ENCODE peak calls at places on chromosomes 6 and 20, in five cellular contexts. H is kidney, X is PC-3, G is psoas muscle, N is GM20000. V is an unnamed sample.

GRCh38 chr6:158506577-158506976 is 53.3 kb upstream of the TMEM181 start:
- DNase-seq in X (no peak), N (no peak), H (no peak), G (no peak), V (no peak)

GRCh38 chr20:16580596-16580995 is 7.3 kb upstream of the KIF16B start:
- DNase-seq in G (no peak), N (no peak), X (no peak), H (no peak), V (no peak)

GRCh38 chr20:41650221-41650948 is 32.2 kb upstream of the CHD6 start:
- DNase-seq in G (no peak), N (no peak), H (no peak), X (peak; percentile 91), V (no peak)

GRCh38 chr6:113654396-113654795 is 202.7 kb upstream of the MARCKS start:
- DNase-seq in G (peak; percentile 70), H (peak; percentile 90), N (no peak), X (peak; percentile 91), V (peak; percentile 93)

GRCh38 chr6:4114123-4114522 is 21.3 kb downstream of the ECI2 start:
- DNase-seq in N (no peak), H (no peak), G (no peak), X (no peak), V (no peak)

GRCh38 chr6:140225587-140226438 is 851.4 kb upstream of the CITED2 start:
- DNase-seq in G (no peak), X (peak; percentile 11), H (no peak), N (no peak), V (no peak)

GRCh38 chr20:47370850-47371782 is 14.6 kb upstream of the ZMYND8 start:
- DNase-seq in X (peak; percentile 26), N (no peak), H (peak; percentile 48), G (no peak), V (no peak)

GRCh38 chr20:45445805-45446562 is 23.6 kb upstream of the WFDC2 start:
- DNase-seq in G (no peak), X (peak; percentile 76), N (peak; percentile 52), H (no peak), V (no peak)

GRCh38 chr6:105094133-105094640 is 85.6 kb downstream of the POPDC3 start:
- DNase-seq in N (no peak), H (no peak), X (no peak), G (no peak), V (no peak)
- TF ChIP-seq CTCF in N (no peak), H (no peak), X (peak; percentile 25), G (no peak), V (peak; percentile 27)

GRCh38 chr6:134864558-134864957 is 85.3 kb downstream of the ALDH8A1 start:
- DNase-seq in X (no peak), N (no peak), G (no peak), H (no peak), V (no peak)

GRCh38 chr6:134868812-134869211 is 81.1 kb downstream of the ALDH8A1 start:
- DNase-seq in X (no peak), H (no peak), G (no peak), N (no peak), V (no peak)

GRCh38 chr6:134863763-134864510 is 86.0 kb downstream of the ALDH8A1 start:
- DNase-seq in H (no peak), X (no peak), N (no peak), G (no peak), V (no peak)

GRCh38 chr6:134870677-134871498 is 79.0 kb downstream of the ALDH8A1 start:
- DNase-seq in X (no peak), G (no peak), H (no peak), N (peak; percentile 50), V (no peak)

GRCh38 chr6:134866563-134866962 is 83.3 kb downstream of the ALDH8A1 start:
- DNase-seq in N (no peak), X (no peak), H (no peak), G (no peak), V (no peak)
- TF ChIP-seq CTCF in N (no peak), X (no peak), H (no peak), G (no peak), V (no peak)

DNA sequence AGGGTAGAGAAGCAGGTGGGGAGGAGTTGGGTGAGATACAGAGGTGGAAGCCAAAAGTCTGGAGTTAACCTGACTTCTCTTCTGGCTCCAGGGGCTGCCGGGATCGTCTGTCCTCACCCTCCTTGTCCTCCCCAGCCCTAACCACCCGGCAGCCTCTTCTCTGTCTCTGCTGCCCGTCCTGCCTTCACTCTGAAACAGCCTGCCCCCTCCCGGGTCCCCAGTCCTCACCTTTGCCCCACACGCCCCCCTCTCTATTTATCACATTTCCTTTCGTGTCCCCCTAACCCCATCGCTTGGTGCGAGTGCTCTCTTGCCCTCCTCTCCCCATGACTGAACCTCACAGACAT is 5.7 kb downstream of the RING1 start:
- DNase-seq in X (no peak), G (no peak), H (no peak), N (no peak), V (no peak)
- TF ChIP-seq CTCF in X (no peak), G (no peak), H (no peak), N (no peak), V (no peak)

GRCh38 chr6:144217797-144218196 is 67.3 kb upstream of the UTRN start:
- DNase-seq in N (no peak), H (no peak), X (no peak), G (no peak), V (no peak)

GRCh38 chr6:144216668-144217218 is 66.4 kb downstream of the STX11 start:
- DNase-seq in X (no peak), G (peak; percentile 78), N (peak; percentile 77), H (peak; percentile 91), V (no peak)

GRCh38 chr6:144217264-144217663 is 66.9 kb downstream of the STX11 start:
- DNase-seq in G (no peak), N (no peak), X (peak; percentile 15), H (no peak), V (no peak)

GRCh38 chr6:144220031-144220790 is 64.9 kb upstream of the UTRN start:
- DNase-seq in X (no peak), N (no peak), H (no peak), G (no peak), V (no peak)

DNA sequence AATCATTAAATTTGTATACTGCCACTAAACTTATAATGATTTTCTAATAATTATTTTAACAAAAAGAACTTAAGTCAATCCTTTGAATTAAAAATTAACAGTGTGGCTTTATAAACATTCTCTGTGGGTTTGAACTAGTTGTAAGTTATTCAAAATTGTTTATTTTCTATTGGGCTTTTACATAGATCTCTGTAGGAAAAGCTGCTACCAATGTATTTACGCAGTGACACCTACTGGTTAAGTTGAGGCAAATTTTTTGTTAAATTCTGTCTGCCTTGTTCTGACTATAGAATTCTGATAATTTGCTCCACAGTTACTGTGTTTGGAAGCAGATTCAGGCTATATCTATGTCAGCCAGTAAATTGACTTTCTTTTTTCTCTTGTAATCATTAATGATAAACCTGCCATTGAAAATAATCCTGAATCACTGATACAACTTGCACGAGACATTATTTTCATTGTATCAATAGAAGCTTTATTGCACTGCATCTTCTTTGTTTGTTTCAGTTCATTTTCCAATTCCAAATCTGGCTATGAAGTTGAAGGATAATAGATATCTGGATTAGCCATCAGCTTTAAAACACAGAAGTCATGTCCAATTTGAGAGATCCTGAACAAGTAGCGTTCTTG is 66.0 kb upstream of the UTRN start:
- DNase-seq in X (peak; percentile 61), H (no peak), N (peak; percentile 59), G (no peak), V (no peak)
- TF ChIP-seq CTCF in X (peak; percentile 69), H (peak; percentile 53), N (peak; percentile 17), G (peak; percentile 61), V (peak; percentile 88)

GRCh38 chr6:2852514-2852855 is 10.8 kb upstream of the SERPINB1 start:
- DNase-seq in H (no peak), N (no peak), G (no peak), X (no peak), V (no peak)

GRCh38 chr6:2852921-2853322 is 11.3 kb upstream of the SERPINB1 start:
- DNase-seq in H (no peak), X (no peak), G (no peak), N (no peak), V (no peak)

GRCh38 chr6:2855061-2855519 is 13.4 kb upstream of the SERPINB1 start:
- DNase-seq in G (no peak), X (no peak), H (no peak), N (no peak), V (no peak)

GRCh38 chr6:2854394-2854982 is 12.8 kb upstream of the SERPINB1 start:
- DNase-seq in N (no peak), G (no peak), X (no peak), H (no peak), V (no peak)

GRCh38 chr6:2853766-2854393 is 12.2 kb upstream of the SERPINB1 start:
- DNase-seq in H (peak; percentile 84), X (peak; percentile 95), G (peak; percentile 62), N (peak; percentile 52), V (no peak)
- TF ChIP-seq CTCF in H (peak; percentile 37), X (peak; percentile 66), G (peak; percentile 41), N (no peak), V (peak; percentile 87)

DNA sequence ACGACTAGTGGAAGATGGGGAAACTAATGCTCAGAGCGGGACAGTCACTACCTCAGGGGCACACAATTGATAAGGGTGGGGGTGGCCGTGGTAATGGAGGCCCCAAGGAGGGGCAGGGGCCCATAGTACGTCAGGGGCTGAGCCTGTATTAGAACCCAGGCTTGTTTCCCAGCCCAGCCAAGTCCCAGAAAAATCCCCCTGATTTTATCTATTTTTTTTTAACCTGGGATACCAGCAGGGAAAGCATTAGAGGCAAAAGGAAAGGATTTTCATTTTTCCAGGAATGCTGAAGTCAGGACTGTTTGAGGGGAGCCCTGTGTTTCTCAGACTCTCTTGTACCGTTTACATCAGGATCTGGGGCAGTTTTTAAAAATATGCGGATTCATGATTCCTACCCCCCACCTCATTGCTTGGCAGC is 382 bp downstream of the MYH7B start:
- DNase-seq in H (no peak), G (no peak), X (no peak), N (no peak), V (no peak)
- TF ChIP-seq CTCF in H (no peak), G (no peak), X (no peak), N (no peak), V (peak; percentile 61)

GRCh38 chr20:48953653-48954052 is 32.1 kb downstream of the ARFGEF2 start:
- DNase-seq in G (no peak), N (no peak), X (no peak), H (no peak), V (no peak)
- TF ChIP-seq CTCF in G (no peak), N (no peak), X (no peak), H (no peak), V (no peak)

V was measured in chondrocyte.